ENCODE peak calls at places on chromosomes 6 and 20, in six cellular contexts. F is GM23338, H is K562, R is HepG2, D is H1, L is GM12878. P is an unnamed sample.

GRCh38 chr6:117425431-117426153 is at the start of gene ROS1:
- DNase-seq in H (no peak), R (no peak), F (no peak), D (no peak), L (no peak), P (no peak)

GRCh38 chr6:13953061-13953705 is 28.4 kb downstream of the RNF182 start:
- DNase-seq in D (no peak), R (no peak), L (no peak), F (no peak), H (no peak), P (no peak)

GRCh38 chr6:140988780-140989179 is 1143.9 kb upstream of the GJE1 start:
- DNase-seq in F (no peak), L (no peak), R (no peak), D (no peak), H (no peak), P (no peak)

GRCh38 chr6:79391511-79391910 is 145.7 kb downstream of the LCA5 start:
- DNase-seq in F (no peak), H (no peak), R (no peak), D (no peak), L (no peak), P (no peak)

GRCh38 chr20:44412402-44413144 is 57.1 kb downstream of the HNF4A start:
- DNase-seq in L (no peak), R (no peak), D (no peak), H (no peak), F (no peak), P (no peak)

GRCh38 chr6:71107935-71108420 is 151.1 kb upstream of the B3GAT2 start:
- DNase-seq in D (no peak), L (no peak), H (no peak), F (no peak), R (no peak), P (no peak)

GRCh38 chr6:28354688-28355554 is 5.2 kb downstream of the ZKSCAN3 start:
- DNase-seq in R (no peak), D (no peak), H (no peak), F (no peak), L (no peak), P (no peak)

GRCh38 chr6:95576621-95577316 is 566 bp upstream of the MANEA start:
- DNase-seq in F (no peak), D (no peak), R (no peak), L (no peak), H (no peak), P (no peak)

GRCh38 chr6:167825759-167826229 is 917 bp upstream of the AFDN start:
- DNase-seq in F (peak), R (peak), D (peak), L (no peak), H (peak), P (peak)

GRCh38 chr20:55200317-55200716 is 724.9 kb downstream of the DOK5 start:
- DNase-seq in L (no peak), D (no peak), F (no peak), H (no peak), R (no peak), P (no peak)

GRCh38 chr20:17634666-17635319 is 47.2 kb downstream of the RRBP1 start:
- DNase-seq in H (no peak), L (no peak), R (no peak), F (no peak), D (no peak), P (no peak)

GRCh38 chr20:10352934-10353866 is 80.8 kb downstream of the MKKS start:
- DNase-seq in F (no peak), D (no peak), L (no peak), R (peak), H (no peak), P (no peak)

GRCh38 chr20:45866454-45866853 is 9.0 kb downstream of the ZSWIM3 start:
- DNase-seq in F (no peak), L (no peak), H (no peak), D (no peak), R (no peak), P (no peak)

GRCh38 chr20:63433351-63433750 is 39.1 kb downstream of the KCNQ2 start:
- DNase-seq in R (no peak), D (no peak), H (no peak), F (no peak), L (no peak), P (no peak)

GRCh38 chr6:118594877-118595276 is 46.8 kb downstream of the PLN start:
- DNase-seq in H (no peak), D (no peak), F (no peak), L (no peak), R (no peak), P (no peak)

GRCh38 chr20:63598479-63599395 is 24.7 kb upstream of the HELZ2 start:
- DNase-seq in R (no peak), H (no peak), D (no peak), L (no peak), F (no peak), P (no peak)

GRCh38 chr6:83824831-83825230 is 28.3 kb upstream of the RIPPLY2 start:
- DNase-seq in L (no peak), F (no peak), R (no peak), D (no peak), H (no peak), P (no peak)

GRCh38 chr6:53896237-53896636 is 101.4 kb downstream of the LRRC1 start:
- DNase-seq in H (no peak), L (no peak), F (peak), D (no peak), R (peak), P (no peak)

GRCh38 chr6:109816452-109817374 is 125.6 kb downstream of the FIG4 start:
- DNase-seq in F (no peak), D (no peak), R (no peak), H (no peak), L (no peak), P (no peak)

GRCh38 chr6:72955666-72956065 is 269.6 kb downstream of the KHDC1L start:
- DNase-seq in R (no peak), F (no peak), D (no peak), L (no peak), H (no peak), P (no peak)

GRCh38 chr6:143959865-143960264 is 48.2 kb downstream of the PLAGL1 start:
- DNase-seq in H (no peak), L (no peak), D (no peak), R (peak), F (no peak), P (no peak)

GRCh38 chr6:137013738-137014602 is 30.8 kb downstream of the IL20RA start:
- DNase-seq in R (peak), H (no peak), L (no peak), F (peak), D (no peak), P (no peak)

GRCh38 chr6:156866181-156866862 is 89.1 kb downstream of the ARID1B start:
- DNase-seq in D (no peak), H (no peak), L (no peak), R (no peak), F (no peak), P (no peak)

GRCh38 chr6:70764706-70765105 is 97.0 kb downstream of the SMAP1 start:
- DNase-seq in H (no peak), F (no peak), D (no peak), R (no peak), L (no peak), P (no peak)

GRCh38 chr6:13357551-13358075 is 29.3 kb upstream of the TBC1D7 start:
- DNase-seq in R (no peak), L (no peak), F (peak), D (no peak), H (no peak), P (peak)

GRCh38 chr20:54555150-54555549 is 79.8 kb downstream of the DOK5 start:
- DNase-seq in R (no peak), H (no peak), D (no peak), F (peak), L (no peak), P (no peak)

GRCh38 chr6:7758456-7758855 is 32.6 kb downstream of the BMP6 start:
- DNase-seq in D (no peak), H (no peak), F (no peak), L (no peak), R (no peak), P (no peak)

GRCh38 chr6:17086469-17086868 is 15.4 kb upstream of the STMND1 start:
- DNase-seq in L (no peak), F (peak), D (no peak), R (peak), H (peak), P (peak)

GRCh38 chr6:144364727-144365126 is 79.6 kb downstream of the UTRN start:
- DNase-seq in R (no peak), H (no peak), F (no peak), D (no peak), L (no peak), P (no peak)

GRCh38 chr6:2959909-2960719 is 11.3 kb downstream of the SERPINB6 start:
- DNase-seq in H (no peak), L (no peak), F (peak), R (no peak), D (no peak), P (peak)

GRCh38 chr20:47099749-47100515 is 205.3 kb downstream of the EYA2 start:
- DNase-seq in R (no peak), F (no peak), L (no peak), H (no peak), D (no peak), P (no peak)

GRCh38 chr20:53926428-53927028 is 143.9 kb downstream of the BCAS1 start:
- DNase-seq in F (no peak), L (peak), H (no peak), D (no peak), R (peak), P (no peak)

GRCh38 chr6:29011276-29011734 is 6.2 kb upstream of the ZNF311 start:
- DNase-seq in D (no peak), H (peak), L (no peak), R (no peak), F (peak), P (peak)

GRCh38 chr20:57707849-57708693 is 1.7 kb downstream of the PMEPA1 start:
- DNase-seq in L (no peak), F (no peak), R (no peak), D (no peak), H (no peak), P (no peak)
- TF ChIP-seq CREB1 in L (no peak), F (no peak), R (no peak), D (no peak), H (no peak), P (no peak)

DNA sequence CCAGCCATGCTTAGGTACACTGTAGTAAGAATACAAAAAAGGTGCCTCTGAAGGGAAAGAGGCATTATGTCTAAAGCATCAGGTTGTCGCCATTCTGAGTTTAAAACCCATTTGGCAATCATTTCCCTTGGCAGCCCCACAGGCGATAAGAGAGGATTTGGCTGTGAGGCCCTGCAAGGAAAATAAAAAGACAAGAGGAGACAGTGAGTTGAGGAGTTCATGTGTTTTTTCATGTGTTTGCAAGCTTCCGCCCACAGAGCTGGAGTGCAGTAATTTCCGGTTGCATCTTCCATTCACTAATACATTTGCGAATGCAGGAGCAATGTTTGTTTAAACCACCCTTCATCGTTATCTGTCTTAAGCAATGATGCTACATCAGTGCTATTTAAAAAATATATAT is 138.5 kb upstream of the SOX4 start:
- DNase-seq in F (no peak), D (no peak), L (no peak), H (no peak), R (no peak), P (no peak)
- TF ChIP-seq CREB1 in F (no peak), D (no peak), L (no peak), H (no peak), R (no peak), P (no peak)

DNA sequence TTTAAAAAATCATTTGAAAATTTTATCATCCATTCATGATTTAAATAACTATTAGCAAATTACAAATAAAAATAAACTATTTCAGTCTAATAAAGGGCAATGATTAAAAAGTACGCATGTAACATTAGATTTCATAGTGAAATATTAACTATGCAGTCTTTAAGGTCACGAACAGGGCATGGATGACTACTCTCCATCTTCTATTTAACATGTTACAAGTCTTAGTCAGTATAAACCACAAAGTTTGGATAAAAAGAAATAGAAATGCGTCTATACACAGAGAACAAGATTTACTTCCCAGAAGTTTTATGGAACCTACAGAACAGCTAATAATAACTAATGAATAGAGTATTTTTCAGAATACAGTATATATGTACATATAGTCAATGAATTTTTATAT is 1016.0 kb downstream of the EYS start:
- DNase-seq in F (no peak), H (no peak), D (no peak), L (no peak), R (no peak), P (no peak)
- TF ChIP-seq CREB1 in F (no peak), H (no peak), D (no peak), L (no peak), R (no peak), P (no peak)

DNA sequence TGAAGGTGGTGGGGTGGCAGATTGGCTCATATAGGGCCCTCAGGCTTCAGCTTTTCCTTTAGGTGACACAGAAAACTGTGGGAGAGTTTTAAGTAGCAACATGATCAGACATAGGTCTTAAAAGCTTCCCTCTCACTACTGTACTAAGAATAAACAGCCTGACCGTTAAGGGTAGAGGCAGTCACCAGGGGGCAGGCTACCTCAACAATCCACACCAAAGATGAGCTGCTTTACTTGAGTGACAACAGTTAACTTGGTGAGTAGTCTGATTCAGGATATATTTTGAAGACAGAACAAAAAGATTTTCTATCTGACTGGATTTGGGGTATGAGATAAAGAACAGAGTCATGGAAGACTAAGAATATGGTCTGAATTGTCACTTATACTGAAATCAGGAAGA is 193.1 kb upstream of the SHLD1 start:
- DNase-seq in F (peak), R (peak), H (peak), L (peak), D (peak), P (peak)
- TF ChIP-seq CREB1 in F (no peak), R (no peak), H (no peak), L (no peak), D (no peak), P (no peak)

DNA sequence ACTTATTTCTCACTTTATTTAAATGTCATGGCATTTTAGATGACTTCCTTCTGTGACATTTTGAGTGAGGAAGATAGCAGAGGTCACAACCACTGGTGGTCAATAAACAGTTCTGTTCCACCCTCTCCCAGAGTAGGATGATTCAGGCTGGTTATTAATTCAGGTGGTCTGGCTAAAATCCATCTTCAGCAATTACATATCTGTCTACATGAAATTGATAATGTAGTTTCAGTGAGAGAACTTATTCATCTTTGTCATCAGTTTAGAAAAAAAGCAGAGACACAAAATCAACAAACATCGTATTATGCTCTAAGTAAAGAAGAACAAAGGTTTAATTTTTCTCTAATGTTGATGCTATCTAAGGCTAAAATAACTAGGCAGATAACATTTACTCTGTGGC is 525.5 kb downstream of the TENT5A start:
- DNase-seq in L (no peak), R (no peak), H (no peak), F (no peak), D (no peak), P (no peak)
- TF ChIP-seq CREB1 in L (no peak), R (no peak), H (no peak), F (no peak), D (no peak), P (no peak)

DNA sequence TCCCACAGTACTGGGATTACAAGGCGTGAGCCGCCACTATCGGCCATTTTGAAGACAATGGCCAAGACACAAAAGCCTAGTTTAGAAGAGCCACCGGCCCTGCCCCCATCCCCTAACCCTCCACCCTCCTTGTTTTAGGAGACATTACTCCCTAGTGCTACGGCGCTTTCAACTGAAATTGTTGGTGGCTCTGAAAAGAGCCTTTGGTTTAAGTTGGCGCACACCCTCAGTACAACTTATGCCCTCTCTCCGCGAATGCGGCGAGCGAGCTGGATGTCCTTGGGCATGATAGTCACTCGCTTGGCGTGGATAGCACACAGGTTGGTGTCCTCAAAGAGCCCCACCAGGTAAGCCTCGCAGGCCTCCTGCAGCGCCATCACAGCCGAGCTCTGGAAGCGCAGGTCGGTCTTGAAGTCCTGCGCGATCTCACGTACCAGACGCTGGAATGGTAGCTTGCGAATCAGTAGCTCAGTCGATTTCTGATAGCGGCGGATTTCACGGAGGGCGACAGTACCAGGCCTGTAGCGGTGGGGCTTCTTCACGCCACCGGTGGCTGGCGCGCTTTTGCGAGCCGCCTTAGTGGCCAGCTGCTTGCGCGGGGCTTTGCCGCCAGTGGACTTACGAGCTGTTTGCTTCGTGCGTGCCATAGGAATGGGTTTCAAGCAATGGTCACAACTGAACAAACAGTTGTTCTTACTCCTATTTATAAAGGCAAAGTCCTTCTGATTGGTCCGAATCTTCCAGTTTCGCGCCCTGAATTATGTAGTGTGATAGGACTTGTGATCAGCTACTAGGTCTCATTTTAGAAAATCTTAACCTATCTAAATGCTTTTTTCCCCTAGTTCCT is 114.8 kb upstream of the BTN3A2 start:
- DNase-seq in H (peak), R (peak), D (no peak), F (peak), L (peak), P (peak)
- TF ChIP-seq CREB1 in H (no peak), R (no peak), D (no peak), F (no peak), L (peak), P (peak)

GRCh38 chr6:875012-875411 is 182.1 kb upstream of the EXOC2 start:
- DNase-seq in L (no peak), D (no peak), F (no peak), R (no peak), H (no peak), P (no peak)
- TF ChIP-seq CREB1 in L (no peak), D (no peak), F (no peak), R (no peak), H (no peak), P (no peak)

GRCh38 chr6:43695967-43696291 is 8.3 kb upstream of the MRPS18A start:
- DNase-seq in H (no peak), L (no peak), R (peak), D (no peak), F (no peak), P (no peak)

GRCh38 chr6:43695078-43695966 is 7.7 kb upstream of the MRPS18A start:
- DNase-seq in R (no peak), D (no peak), L (no peak), H (no peak), F (peak), P (peak)

GRCh38 chr6:43699564-43700186 is 12.1 kb upstream of the MRPS18A start:
- DNase-seq in L (no peak), R (peak), D (no peak), F (no peak), H (no peak), P (no peak)

GRCh38 chr6:43702147-43702521 is 14.5 kb upstream of the MRPS18A start:
- DNase-seq in R (no peak), D (no peak), F (no peak), H (no peak), L (no peak), P (no peak)

GRCh38 chr6:43698584-43699349 is 11.2 kb upstream of the MRPS18A start:
- DNase-seq in R (no peak), H (no peak), L (no peak), D (no peak), F (peak), P (no peak)
- TF ChIP-seq CREB1 in R (no peak), H (no peak), L (no peak), D (no peak), F (no peak), P (no peak)

DNA sequence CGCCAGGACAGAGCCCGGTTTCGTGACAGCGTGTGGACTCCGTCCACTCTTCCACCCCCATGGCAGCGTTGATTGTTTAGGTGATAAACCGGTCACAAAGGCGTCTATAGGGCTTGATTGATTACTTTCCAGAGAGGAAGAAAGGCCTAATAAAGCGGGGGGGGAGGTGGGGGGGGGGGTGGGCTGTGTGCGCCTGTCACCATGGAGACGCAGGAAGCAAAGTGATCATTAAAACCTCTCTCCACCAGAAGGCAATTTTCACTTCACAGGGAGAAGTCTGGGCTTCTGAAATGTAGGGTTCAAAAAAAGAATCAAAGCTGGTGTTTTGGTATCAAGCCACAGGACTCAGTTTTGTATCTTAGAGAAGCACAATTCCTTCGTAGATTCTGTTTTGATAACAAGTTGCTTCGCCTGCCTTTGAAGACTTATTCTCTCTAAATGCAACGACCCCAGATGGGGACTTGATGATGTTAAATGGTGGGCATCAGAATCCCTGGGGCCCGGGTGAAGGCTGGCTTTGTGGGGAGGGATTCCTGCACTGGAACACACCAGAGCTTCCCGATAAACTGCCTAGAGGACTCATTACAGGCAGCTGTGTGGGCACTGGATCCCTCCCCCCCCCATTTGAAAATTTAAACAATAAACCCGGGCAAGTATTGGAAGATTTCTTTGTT is 1.5 kb downstream of the PHACTR3 start:
- DNase-seq in R (no peak), L (no peak), F (no peak), H (no peak), D (no peak), P (no peak)
- TF ChIP-seq CREB1 in R (no peak), L (no peak), F (no peak), H (no peak), D (no peak), P (no peak)

P was measured in WTC11.